ENCODE peak calls at places on chromosomes 2 and 18, in eight cellular contexts. W is mucosa of descending colon; M is NCI-H82; C is Kasumi-1; V is brain microvascular endothelial cell; I is activated CD8-positive, alpha-beta memory T cell treated with anti-CD3 and anti-CD28 coated beads, Interleukin-2, amount 10 ng/mL, durations not matched to agents 7 days and 5 days; E is uterus; P is fibroblast of lung. Q is an unnamed sample.

GRCh38 chr18:45121146-45121545 is 440.5 kb downstream of the SETBP1 start:
- DNase-seq in W (no peak), M (no peak), C (no peak), V (no peak), I (no peak), E (no peak), P (peak; percentile 27), Q (no peak)

GRCh38 chr2:38446972-38447561 is 70.0 kb upstream of the ATL2 start:
- DNase-seq in W (no peak), M (no peak), C (no peak), V (no peak), I (no peak), E (no peak), P (no peak), Q (no peak)

GRCh38 chr18:37578886-37579513 is 13.4 kb upstream of the CELF4 start:
- DNase-seq in W (no peak), M (peak; percentile 45), C (peak; percentile 62), V (peak; percentile 17), I (no peak), E (no peak), P (no peak), Q (peak; percentile 61)

GRCh38 chr2:38534746-38535403 is 67.9 kb downstream of the HNRNPLL start:
- DNase-seq in W (peak; percentile 64), M (no peak), C (no peak), V (no peak), I (no peak), E (peak; percentile 51), P (peak; percentile 34), Q (no peak)

GRCh38 chr2:9552491-9553178 is 3.0 kb downstream of the ADAM17 start:
- DNase-seq in W (no peak), M (no peak), C (peak; percentile 62), V (no peak), I (no peak), E (no peak), P (peak; percentile 79), Q (peak; percentile 9)

GRCh38 chr2:102103992-102104871 is 38.3 kb upstream of the IL1R1 start:
- DNase-seq in W (peak; percentile 56), M (no peak), C (peak; percentile 92), V (peak; percentile 86), I (peak; percentile 73), E (peak; percentile 71), P (peak; percentile 91), Q (peak; percentile 82)

GRCh38 chr18:66761166-66761565 is 157.3 kb upstream of the CDH19 start:
- DNase-seq in W (no peak), M (no peak), C (no peak), V (no peak), I (no peak), E (no peak), P (no peak), Q (no peak)

GRCh38 chr2:149720615-149721014 is 133.0 kb upstream of the MMADHC start:
- DNase-seq in W (no peak), M (no peak), C (no peak), V (no peak), I (no peak), E (no peak), P (no peak), Q (no peak)

GRCh38 chr18:39958876-39959275 is 1996.2 kb upstream of the PIK3C3 start:
- DNase-seq in W (no peak), M (no peak), C (no peak), V (no peak), I (no peak), E (no peak), P (peak; percentile 26), Q (no peak)

GRCh38 chr2:59389240-59389639 is 1148.1 kb upstream of the FANCL start:
- DNase-seq in W (no peak), M (peak; percentile 91), C (no peak), V (peak; percentile 14), I (no peak), E (no peak), P (no peak), Q (peak; percentile 16)

GRCh38 chr2:96485751-96486643 is 19.2 kb downstream of the NEURL3 start:
- DNase-seq in W (peak; percentile 80), M (no peak), C (peak; percentile 32), V (peak; percentile 81), I (peak; percentile 95), E (peak; percentile 59), P (peak; percentile 91), Q (peak; percentile 54)

GRCh38 chr18:50507120-50507590 is 52.7 kb upstream of the MAPK4 start:
- DNase-seq in W (peak; percentile 53), M (peak; percentile 79), C (peak; percentile 33), V (peak; percentile 14), I (no peak), E (peak; percentile 16), P (peak; percentile 1), Q (no peak)

GRCh38 chr2:229489016-229489415 is 217.9 kb upstream of the PID1 start:
- DNase-seq in W (no peak), M (no peak), C (no peak), V (peak; percentile 29), I (no peak), E (no peak), P (peak; percentile 98), Q (peak; percentile 97)

GRCh38 chr2:216735086-216735485 is 39.7 kb upstream of the IGFBP5 start:
- DNase-seq in W (no peak), M (peak; percentile 37), C (no peak), V (no peak), I (no peak), E (peak; percentile 45), P (no peak), Q (no peak)

GRCh38 chr2:95346236-95346737 is 49.1 kb downstream of the KCNIP3 start:
- DNase-seq in W (peak; percentile 84), M (peak; percentile 31), C (no peak), V (no peak), I (no peak), E (peak; percentile 84), P (peak; percentile 60), Q (peak; percentile 46)

GRCh38 chr2:33616873-33617272 is 17.8 kb upstream of the FAM98A start:
- DNase-seq in W (no peak), M (no peak), C (no peak), V (peak; percentile 14), I (no peak), E (no peak), P (peak; percentile 38), Q (peak; percentile 23)

GRCh38 chr2:185790361-185790760 is 51.8 kb downstream of the FSIP2 start:
- DNase-seq in W (no peak), M (no peak), C (no peak), V (no peak), I (no peak), E (no peak), P (no peak), Q (no peak)

GRCh38 chr2:46644690-46645385 is 165.5 kb downstream of the TMEM247 start:
- DNase-seq in W (no peak), M (no peak), C (no peak), V (no peak), I (no peak), E (no peak), P (no peak), Q (peak; percentile 55)

GRCh38 chr18:49974079-49974478 is 160.7 kb upstream of the ACAA2 start:
- DNase-seq in W (no peak), M (no peak), C (no peak), V (no peak), I (no peak), E (no peak), P (no peak), Q (no peak)